ENCODE peak calls at places on chromosomes 13 and 19, in six cellular contexts. O is IMR-90, B is H1, R is H9, A is mesendoderm, V is mesenchymal stem cell. Q is an unnamed sample.

GRCh38 chr19:49058592-49058991 is 1.0 kb upstream of the CGB7 start:
- DNase-seq in O (peak), B (no peak), R (peak), A (peak), V (no peak), Q (no peak)

GRCh38 chr13:113759525-113760137 is 605 bp downstream of the TMEM255B start:
- DNase-seq in O (peak), B (no peak), R (no peak), A (peak), V (peak), Q (peak)

GRCh38 chr19:12639901-12640613 is 26.5 kb downstream of the MAN2B1 start:
- DNase-seq in O (peak), B (peak), R (peak), A (peak), V (peak), Q (peak)

GRCh38 chr13:83975668-83976165 is 93.4 kb upstream of the SLITRK1 start:
- DNase-seq in O (no peak), B (no peak), R (no peak), A (no peak), V (no peak), Q (no peak)

GRCh38 chr19:49020342-49020741 is 3.5 kb upstream of the LHB start:
- DNase-seq in O (no peak), B (peak), R (peak), A (peak), V (no peak), Q (no peak)

GRCh38 chr13:112828082-112828699 is 138.4 kb downstream of the ATP11A start:
- DNase-seq in O (no peak), B (no peak), R (no peak), A (no peak), V (no peak), Q (no peak)

GRCh38 chr13:111034811-111035210 is 80.3 kb upstream of the ARHGEF7 start:
- DNase-seq in O (peak), B (no peak), R (no peak), A (no peak), V (peak), Q (no peak)

GRCh38 chr13:48873598-48873997 is 102.1 kb upstream of the FNDC3A start:
- DNase-seq in O (peak), B (no peak), R (peak), A (peak), V (peak), Q (no peak)

GRCh38 chr13:110008816-110009215 is 222.4 kb upstream of the IRS2 start:
- DNase-seq in O (no peak), B (no peak), R (no peak), A (no peak), V (no peak), Q (no peak)

GRCh38 chr13:30504081-30504480 is 38.3 kb upstream of the HMGB1 start:
- DNase-seq in O (peak), B (no peak), R (no peak), A (no peak), V (no peak), Q (no peak)

DNA sequence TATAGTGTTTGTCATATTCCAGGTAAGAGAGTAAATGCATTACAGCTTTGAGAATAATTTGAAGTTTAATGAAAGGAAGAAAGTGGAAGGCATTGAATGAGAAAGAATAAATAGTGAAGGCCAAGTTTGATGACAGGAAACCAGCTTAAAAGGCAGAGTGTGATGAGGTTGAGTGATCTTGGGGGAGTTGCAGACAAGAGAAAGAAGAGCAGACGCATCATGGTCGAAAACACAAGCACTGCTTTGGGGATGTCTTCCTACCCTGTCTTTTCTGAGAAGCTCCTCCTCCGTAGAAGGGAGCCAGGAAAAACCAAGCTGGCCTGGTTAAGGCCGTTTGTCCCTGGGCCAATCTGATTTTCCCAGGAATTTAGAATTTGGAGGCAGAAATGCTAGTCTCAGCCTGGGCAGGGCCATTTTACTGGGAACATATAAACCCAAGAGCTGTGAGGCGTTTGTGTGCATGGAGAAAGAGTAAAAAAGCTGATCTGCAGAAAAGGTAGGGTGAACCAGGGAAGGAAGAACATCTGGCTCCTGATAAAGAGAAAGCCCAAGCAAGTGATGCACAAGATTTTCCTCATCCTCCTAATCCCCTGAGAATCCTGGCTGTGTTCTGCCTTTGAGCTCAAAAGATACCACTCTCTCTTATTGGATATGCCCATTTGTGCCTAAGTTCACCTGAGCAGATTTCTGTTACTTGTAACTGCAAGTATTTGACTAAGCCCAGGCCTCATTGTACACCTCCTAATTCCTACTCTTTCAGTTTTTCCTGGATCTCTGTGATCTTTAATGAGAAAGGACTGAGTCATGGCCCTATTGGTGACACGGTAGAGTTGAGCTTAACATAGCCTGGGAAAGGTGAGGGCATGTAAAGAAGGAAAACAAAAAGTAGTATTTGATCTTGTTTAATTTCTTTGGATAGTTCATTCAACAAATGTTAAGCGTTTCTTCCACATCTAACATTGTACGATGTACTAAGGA is 80.0 kb downstream of the WDFY2 start:
- DNase-seq in O (no peak), B (no peak), R (no peak), A (no peak), V (peak), Q (no peak)
- H3K23ac ChIP-seq in O (peak), B (no peak), R (no peak), A (no peak), V (no peak), Q (no peak)

DNA sequence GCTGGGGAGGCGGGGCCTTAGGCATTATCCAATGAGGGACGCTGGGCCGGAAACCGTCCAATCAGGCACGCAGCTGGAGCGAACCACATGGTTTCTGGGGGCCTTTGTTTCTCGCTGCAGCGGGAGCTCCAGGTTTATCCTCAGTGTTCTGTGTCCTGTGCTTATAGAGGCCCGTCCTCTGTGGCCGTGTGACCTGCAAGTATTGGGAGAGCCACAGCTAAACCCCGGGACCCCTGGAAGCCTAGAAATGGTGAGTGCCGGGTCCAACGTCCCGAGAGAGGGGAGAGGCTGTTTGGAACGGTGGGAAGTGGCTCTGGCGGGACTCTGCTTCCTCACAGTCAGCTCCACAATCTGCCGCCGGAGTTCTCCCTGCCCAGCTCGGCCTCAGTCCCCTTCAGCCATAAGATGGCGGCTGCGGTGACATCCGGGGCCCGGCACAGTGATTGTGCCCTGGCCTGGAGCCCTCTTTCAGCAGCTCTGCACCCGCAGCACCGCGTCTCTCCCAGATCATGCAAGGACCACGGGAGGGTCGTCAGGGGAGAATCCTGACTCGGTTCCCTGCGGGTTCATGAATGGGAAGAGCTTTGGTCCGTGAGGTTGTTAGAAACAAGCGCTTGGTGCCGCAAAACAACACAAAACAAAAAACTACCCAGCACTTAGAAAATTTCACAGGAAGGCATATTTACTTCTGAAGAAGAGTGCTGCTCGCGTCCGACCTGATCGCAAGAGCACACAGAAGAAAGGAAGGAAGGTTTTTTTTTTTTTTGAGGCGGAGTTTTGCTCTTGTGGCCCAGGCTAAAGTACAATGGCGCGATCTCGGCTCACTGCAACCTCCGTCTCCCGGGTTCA is at the start of gene ZNF253:
- DNase-seq in O (peak), B (peak), R (peak), A (peak), V (peak), Q (peak)
- H3K23ac ChIP-seq in O (peak), B (no peak), R (no peak), A (no peak), V (no peak), Q (peak)

GRCh38 chr13:34618654-34619053 is 323.4 kb upstream of the NBEA start:
- DNase-seq in O (no peak), B (no peak), R (no peak), A (no peak), V (no peak), Q (no peak)

GRCh38 chr13:34623331-34623730 is 318.7 kb upstream of the NBEA start:
- DNase-seq in O (no peak), B (no peak), R (no peak), A (no peak), V (no peak), Q (no peak)

GRCh38 chr13:34617684-34618083 is 324.4 kb upstream of the NBEA start:
- DNase-seq in O (no peak), B (no peak), R (no peak), A (peak), V (no peak), Q (no peak)

DNA sequence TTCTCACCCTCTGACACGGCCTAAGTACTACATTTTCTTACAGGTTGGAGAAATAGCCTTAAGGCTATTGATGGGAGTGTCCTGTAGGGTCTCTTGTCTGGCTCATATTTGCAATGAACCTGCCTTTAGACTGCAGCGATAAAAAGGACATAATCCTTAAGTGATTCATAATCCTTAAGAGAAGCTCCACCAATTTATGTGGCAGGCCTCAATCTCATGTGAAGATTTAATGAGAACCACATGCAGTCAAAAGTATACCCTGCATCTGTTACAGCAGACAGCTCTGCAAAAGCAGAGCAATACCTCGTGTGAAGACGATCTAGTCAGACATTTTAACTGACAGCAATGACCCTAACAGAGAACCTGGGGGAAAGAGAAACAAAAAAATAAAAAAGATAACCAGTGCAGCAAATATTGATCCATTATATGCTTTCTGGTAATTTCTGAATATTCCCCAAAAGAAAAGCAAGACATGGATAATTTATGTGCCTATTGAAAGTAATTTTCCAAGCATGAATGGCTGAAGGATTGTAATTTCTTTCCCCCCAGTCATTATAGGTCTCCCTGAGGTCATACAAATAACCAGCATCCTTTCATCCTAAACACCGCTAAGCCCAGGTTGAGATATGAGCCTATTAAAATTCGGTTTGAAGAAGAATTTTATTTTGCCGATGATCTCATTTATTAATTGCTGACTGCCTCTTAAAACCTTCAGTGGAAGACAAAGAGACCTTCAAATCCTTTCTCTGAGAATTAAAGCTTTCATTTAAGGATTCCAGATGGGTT is 321.8 kb upstream of the NBEA start:
- DNase-seq in O (no peak), B (no peak), R (no peak), A (no peak), V (no peak), Q (no peak)
- H3K23ac ChIP-seq in O (no peak), B (no peak), R (no peak), A (no peak), V (no peak), Q (no peak)

GRCh38 chr19:10852098-10852800 is 4.0 kb downstream of the C19orf38 start:
- DNase-seq in O (peak), B (no peak), R (no peak), A (peak), V (peak), Q (no peak)
- H3K23ac ChIP-seq in O (no peak), B (no peak), R (no peak), A (no peak), V (no peak), Q (no peak)

DNA sequence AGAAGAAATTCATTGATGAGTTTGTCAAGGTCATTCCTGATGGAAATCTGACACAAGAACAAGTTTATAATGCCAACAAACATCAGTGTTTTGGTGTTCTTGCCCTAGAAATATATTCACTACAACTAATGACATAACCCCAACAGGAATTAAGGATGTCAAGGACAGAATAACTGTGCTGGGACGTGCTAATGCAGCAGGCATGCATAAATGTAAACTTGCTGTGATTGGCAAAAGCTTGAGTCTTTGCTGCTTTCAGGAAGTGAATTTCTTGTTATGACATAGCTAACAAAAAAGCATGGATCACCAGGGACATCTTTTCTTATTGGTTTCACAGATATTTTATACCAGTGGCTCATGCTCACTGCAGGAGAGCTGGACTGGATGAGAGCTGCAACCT is 144.6 kb downstream of the KCTD12 start:
- DNase-seq in O (peak), B (no peak), R (no peak), A (no peak), V (peak), Q (no peak)
- H3K23ac ChIP-seq in O (no peak), B (no peak), R (no peak), A (no peak), V (no peak), Q (no peak)

GRCh38 chr13:23557733-23558132 is 12.5 kb upstream of the TNFRSF19 start:
- DNase-seq in O (no peak), B (no peak), R (no peak), A (no peak), V (no peak), Q (no peak)
- H3K23ac ChIP-seq in O (no peak), B (no peak), R (no peak), A (no peak), V (no peak), Q (no peak)

GRCh38 chr13:43085545-43085944 is 62.2 kb downstream of the DNAJC15 start:
- DNase-seq in O (peak), B (no peak), R (no peak), A (no peak), V (peak), Q (no peak)

GRCh38 chr13:43089912-43090498 is 66.6 kb downstream of the DNAJC15 start:
- DNase-seq in O (no peak), B (no peak), R (no peak), A (no peak), V (no peak), Q (no peak)

GRCh38 chr13:43083750-43084149 is 60.4 kb downstream of the DNAJC15 start:
- DNase-seq in O (no peak), B (no peak), R (no peak), A (no peak), V (no peak), Q (no peak)

GRCh38 chr13:43087960-43088580 is 64.7 kb downstream of the DNAJC15 start:
- DNase-seq in O (peak), B (no peak), R (no peak), A (no peak), V (peak), Q (no peak)
- H3K23ac ChIP-seq in O (no peak), B (no peak), R (no peak), A (no peak), V (no peak), Q (no peak)

DNA sequence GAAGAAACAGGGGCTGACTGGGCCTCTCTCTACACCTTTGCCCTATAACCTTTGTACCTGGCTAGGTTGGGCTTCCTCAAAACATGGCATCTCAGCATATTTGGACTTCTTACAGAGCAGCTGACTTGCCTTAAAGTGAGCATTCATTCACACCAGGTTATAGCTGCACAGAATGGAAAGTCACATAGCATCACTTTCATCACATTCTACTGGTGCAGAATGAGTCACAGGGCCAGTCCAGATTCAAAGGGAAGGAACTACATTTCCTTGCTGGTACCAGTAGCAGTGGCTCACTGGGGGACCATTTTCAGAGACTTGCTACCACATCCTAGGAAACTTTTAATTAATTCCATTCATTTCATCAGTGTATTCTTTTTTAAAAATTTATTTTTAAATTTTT is 20.3 kb upstream of the TPTE2 start:
- DNase-seq in O (no peak), B (no peak), R (no peak), A (no peak), V (no peak), Q (no peak)
- H3K23ac ChIP-seq in O (no peak), B (no peak), R (no peak), A (no peak), V (no peak), Q (no peak)

GRCh38 chr13:50267917-50268316 is 252.7 kb downstream of the KCNRG start:
- DNase-seq in O (no peak), B (no peak), R (no peak), A (no peak), V (no peak), Q (no peak)
- H3K23ac ChIP-seq in O (no peak), B (no peak), R (no peak), A (no peak), V (no peak), Q (no peak)

GRCh38 chr19:16903347-16903746 is 14.5 kb downstream of the F2RL3 start:
- DNase-seq in O (no peak), B (no peak), R (no peak), A (no peak), V (no peak), Q (no peak)

GRCh38 chr19:16912780-16913179 is 24.0 kb downstream of the F2RL3 start:
- DNase-seq in O (no peak), B (no peak), R (no peak), A (no peak), V (no peak), Q (no peak)

GRCh38 chr19:16904599-16904998 is 15.8 kb downstream of the F2RL3 start:
- DNase-seq in O (no peak), B (no peak), R (no peak), A (no peak), V (no peak), Q (no peak)

GRCh38 chr19:16911046-16911445 is 22.2 kb downstream of the F2RL3 start:
- DNase-seq in O (no peak), B (no peak), R (no peak), A (no peak), V (no peak), Q (no peak)

DNA sequence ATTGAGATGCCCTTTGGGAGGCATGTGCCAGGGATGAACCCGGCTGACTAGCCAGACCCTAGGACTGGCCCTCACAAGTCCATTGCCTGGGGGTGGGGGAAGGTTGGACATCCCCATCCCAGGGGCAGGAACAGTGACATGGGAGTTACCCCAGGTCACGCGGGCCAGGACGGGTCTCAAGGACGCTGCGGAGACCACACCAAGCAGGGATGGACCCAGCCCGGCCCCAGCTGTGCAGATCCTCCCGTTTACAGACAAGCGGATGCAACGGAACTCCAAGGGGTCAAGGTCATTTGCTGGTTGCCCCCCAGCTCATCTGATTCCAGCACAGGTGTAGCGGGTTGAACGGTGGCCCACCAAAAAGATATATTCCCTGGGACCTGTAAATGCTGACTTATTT is 20.0 kb downstream of the F2RL3 start:
- DNase-seq in O (no peak), B (no peak), R (no peak), A (no peak), V (no peak), Q (no peak)
- H3K23ac ChIP-seq in O (no peak), B (no peak), R (no peak), A (no peak), V (no peak), Q (no peak)

Q was measured in neuronal stem cell.